ENCODE peak calls at places on chromosomes 7 and 10, in nine cellular contexts. W is HepG2, Y is thoracic aorta, C is MM.1S, L is AG04450, B is Calu3, M is psoas muscle, Z is epithelial cell of esophagus, E is heart right ventricle. J is an unnamed sample.
A peak's percentile ranks its signal among the peaks of the same experiment; 100 is the strongest.

GRCh38 chr10:1324914-1325313 is 268.7 kb downstream of the WDR37 start:
- DNase-seq in E (no peak), W (no peak), C (no peak), B (no peak), Z (no peak), M (no peak), L (no peak), Y (no peak), J (no peak)

GRCh38 chr7:29332875-29333482 is 138.4 kb downstream of the CHN2 start:
- DNase-seq in C (no peak), Z (no peak), Y (no peak), W (no peak), L (no peak), E (no peak), B (no peak), M (no peak), J (no peak)

GRCh38 chr7:66964391-66964790 is 31.0 kb downstream of the SBDS start:
- DNase-seq in L (peak; percentile 21), B (no peak), C (no peak), E (no peak), Z (no peak), Y (no peak), W (no peak), M (no peak), J (no peak)

GRCh38 chr10:18635995-18636394 is 15.4 kb downstream of the NSUN6 start:
- DNase-seq in C (no peak), Y (no peak), E (no peak), L (no peak), M (no peak), Z (no peak), B (no peak), W (no peak), J (no peak)

GRCh38 chr10:68796609-68797008 is 30.7 kb upstream of the STOX1 start:
- DNase-seq in Z (peak; percentile 71), L (no peak), C (no peak), M (no peak), W (no peak), E (no peak), Y (no peak), B (no peak), J (no peak)

GRCh38 chr7:124700655-124701054 is 64.9 kb downstream of the GPR37 start:
- DNase-seq in B (no peak), L (no peak), E (no peak), M (no peak), Y (no peak), C (no peak), W (no peak), Z (peak; percentile 82), J (no peak)

GRCh38 chr7:29854257-29854938 is 48.1 kb downstream of the WIPF3 start:
- DNase-seq in E (no peak), W (no peak), Y (no peak), Z (peak; percentile 34), B (peak; percentile 58), M (no peak), C (no peak), L (no peak), J (no peak)

GRCh38 chr7:55073051-55073511 is 54.3 kb downstream of the EGFR start:
- DNase-seq in B (no peak), Y (no peak), L (no peak), C (no peak), Z (no peak), E (no peak), W (no peak), M (no peak), J (peak; percentile 67)

GRCh38 chr10:22579826-22580225 is 134.6 kb downstream of the PIP4K2A start:
- DNase-seq in C (no peak), Y (no peak), L (no peak), W (no peak), E (no peak), M (no peak), B (no peak), Z (no peak), J (no peak)

GRCh38 chr10:102834143-102834542 is 3.1 kb downstream of the CYP17A1 start:
- DNase-seq in B (no peak), Z (peak; percentile 26), Y (no peak), L (no peak), E (no peak), C (no peak), M (no peak), W (no peak), J (no peak)

GRCh38 chr7:45923290-45923689 is 2.2 kb upstream of the IGFBP3 start:
- DNase-seq in Z (peak; percentile 77), L (no peak), M (peak; percentile 73), C (peak; percentile 76), W (peak; percentile 23), Y (no peak), B (peak; percentile 95), E (peak; percentile 75), J (peak; percentile 68)

GRCh38 chr7:45922810-45923209 is 1.7 kb upstream of the IGFBP3 start:
- DNase-seq in C (peak; percentile 43), M (no peak), W (no peak), B (no peak), L (no peak), Y (no peak), Z (peak; percentile 28), E (peak; percentile 29), J (no peak)

GRCh38 chr7:45921699-45922519 is 837 bp upstream of the IGFBP3 start:
- DNase-seq in E (peak; percentile 78), B (peak; percentile 92), W (peak; percentile 34), M (peak; percentile 51), Y (no peak), C (peak; percentile 74), Z (peak; percentile 67), L (no peak), J (no peak)

GRCh38 chr7:45923818-45924217 is 2.7 kb upstream of the IGFBP3 start:
- DNase-seq in L (no peak), E (no peak), Y (no peak), Z (no peak), C (no peak), B (no peak), W (no peak), M (no peak), J (no peak)

DNA sequence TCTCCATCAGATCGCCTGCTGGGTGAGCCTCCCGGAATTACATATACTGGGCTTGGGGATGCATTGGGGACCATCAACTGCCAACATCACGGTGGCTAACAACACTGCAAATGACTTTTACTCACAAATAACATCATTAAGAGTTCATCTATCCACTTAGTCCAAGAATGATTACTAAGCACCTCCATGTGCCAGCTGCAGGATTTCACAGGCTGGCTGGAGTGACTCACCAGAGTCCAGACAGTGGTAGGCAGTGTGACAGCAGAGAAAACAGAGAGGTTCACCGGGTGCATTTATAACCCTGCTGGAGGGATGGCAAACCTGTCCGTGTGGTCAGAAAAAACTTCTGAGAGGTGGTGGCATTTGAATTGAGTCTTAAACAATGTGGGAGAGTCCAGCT is 3.2 kb upstream of the IGFBP3 start:
- DNase-seq in L (no peak), W (no peak), E (no peak), Y (no peak), C (no peak), Z (peak; percentile 90), B (peak; percentile 77), M (no peak), J (no peak)
- TF ChIP-seq CTCF in L (peak; percentile 13), W (no peak), E (no peak), Y (peak; percentile 20), C (no peak), Z (no peak), B (peak; percentile 33), M (no peak), J (no peak)

GRCh38 chr10:88389456-88389855 is 193.7 kb downstream of the RNLS start:
- DNase-seq in Z (peak; percentile 61), L (peak; percentile 32), E (peak; percentile 54), C (peak; percentile 78), Y (no peak), W (peak; percentile 15), B (peak; percentile 13), M (no peak), J (no peak)
- TF ChIP-seq CTCF in Z (peak; percentile 62), L (peak; percentile 74), E (peak; percentile 79), C (peak; percentile 76), Y (peak; percentile 66), W (peak; percentile 44), B (no peak), M (peak; percentile 67), J (no peak)

GRCh38 chr7:22124906-22125305 is 179.2 kb upstream of the CDCA7L start:
- DNase-seq in E (no peak), W (no peak), C (no peak), B (no peak), Y (no peak), M (no peak), Z (no peak), L (no peak), J (no peak)

GRCh38 chr7:22125436-22125835 is 179.7 kb upstream of the CDCA7L start:
- DNase-seq in Z (no peak), B (no peak), C (no peak), M (no peak), Y (no peak), L (no peak), E (no peak), W (no peak), J (no peak)

GRCh38 chr7:22120391-22121053 is 174.8 kb upstream of the CDCA7L start:
- DNase-seq in L (no peak), Z (no peak), B (no peak), E (no peak), C (no peak), W (no peak), M (no peak), Y (no peak), J (no peak)

GRCh38 chr7:22121702-22122474 is 176.2 kb upstream of the CDCA7L start:
- DNase-seq in Y (no peak), M (no peak), B (no peak), C (no peak), E (peak; percentile 79), W (no peak), Z (no peak), L (no peak), J (no peak)

DNA sequence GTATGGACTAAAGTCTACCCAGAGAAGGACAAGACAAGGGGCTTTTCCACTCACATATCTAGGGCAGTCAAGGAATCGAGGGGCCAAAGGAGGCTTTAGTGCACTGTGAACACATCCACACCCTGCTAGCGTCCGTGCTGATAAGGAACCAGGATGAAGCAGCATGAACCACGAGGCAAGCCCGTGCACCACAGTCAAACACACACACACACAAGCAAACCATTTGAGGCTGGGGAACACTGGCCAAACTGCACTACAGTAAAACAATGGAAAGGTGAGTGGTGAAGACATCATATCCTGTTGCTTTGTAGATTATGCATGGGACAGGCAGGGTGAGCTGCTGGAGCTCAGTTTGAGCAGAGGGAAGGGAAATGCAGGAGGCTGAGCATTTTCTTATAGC is 177.4 kb upstream of the CDCA7L start:
- DNase-seq in C (no peak), L (no peak), B (no peak), W (no peak), Y (no peak), Z (peak; percentile 50), E (peak; percentile 44), M (no peak), J (no peak)
- TF ChIP-seq CTCF in C (no peak), L (no peak), B (no peak), W (no peak), Y (no peak), Z (no peak), E (no peak), M (no peak), J (no peak)

DNA sequence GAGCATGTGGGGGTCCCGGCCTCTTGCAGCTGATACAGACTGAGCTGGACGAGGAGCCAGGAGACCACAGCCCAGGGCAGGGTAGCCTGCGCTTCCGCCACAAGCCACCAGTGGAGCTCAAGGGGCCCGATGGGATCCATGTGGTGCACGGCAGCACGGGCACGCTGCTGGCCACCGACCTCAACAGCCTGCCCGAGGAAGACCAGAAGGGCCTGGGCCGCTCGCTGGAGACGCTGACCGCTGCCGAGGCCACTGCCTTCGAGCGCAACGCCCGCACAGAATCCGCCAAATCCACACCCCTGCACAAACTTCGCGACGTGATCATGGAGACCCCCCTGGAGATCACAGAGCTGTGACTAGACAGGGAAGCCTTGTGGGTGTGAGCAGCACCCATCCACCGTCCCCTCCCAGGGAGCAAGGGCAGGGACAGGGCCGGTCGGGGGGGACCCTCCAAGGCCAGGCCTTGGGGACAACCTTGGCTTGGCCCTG is 36.1 kb downstream of the PSAP start:
- DNase-seq in E (no peak), M (no peak), L (no peak), Z (no peak), W (no peak), B (no peak), C (no peak), Y (no peak), J (no peak)
- TF ChIP-seq CTCF in E (no peak), M (no peak), L (no peak), Z (no peak), W (no peak), B (no peak), C (no peak), Y (no peak), J (no peak)